ENCODE peak calls at places on chromosomes 6 and 20, in nine cellular contexts. L, W, G, Q, U, S, A, R and Z are unnamed samples.

GRCh38 chr20:59749293-59749680 is 144.9 kb downstream of the PHACTR3 start:
- DNase-seq in U (no peak), A (no peak), Q (no peak), R (no peak), S (no peak), L (no peak), G (no peak), W (no peak), Z (no peak)

GRCh38 chr20:18742841-18743240 is 70.7 kb upstream of the SCP2D1 start:
- DNase-seq in S (no peak), Q (no peak), L (no peak), A (no peak), G (no peak), R (no peak), U (no peak), W (no peak), Z (no peak)

GRCh38 chr6:142071981-142072380 is 60.7 kb upstream of the GJE1 start:
- DNase-seq in L (no peak), R (no peak), G (no peak), A (no peak), W (no peak), Q (no peak), U (no peak), S (no peak), Z (no peak)

GRCh38 chr20:61236677-61237076 is 15.4 kb upstream of the CDH4 start:
- DNase-seq in W (no peak), G (no peak), S (no peak), L (peak; percentile 9), A (no peak), R (no peak), U (no peak), Q (no peak), Z (no peak)

GRCh38 chr20:7637184-7637583 is 303.1 kb downstream of the HAO1 start:
- DNase-seq in G (no peak), U (no peak), S (no peak), W (no peak), A (no peak), Q (no peak), R (no peak), L (no peak), Z (no peak)

GRCh38 chr6:157461000-157461915 is 80.3 kb downstream of the ZDHHC14 start:
- DNase-seq in Q (no peak), A (no peak), W (no peak), U (no peak), G (no peak), R (peak; percentile 34), S (no peak), L (no peak), Z (no peak)

GRCh38 chr20:61566691-61567090 is 314.6 kb downstream of the CDH4 start:
- DNase-seq in L (no peak), W (no peak), U (no peak), R (no peak), S (no peak), A (no peak), Q (no peak), G (no peak), Z (no peak)

GRCh38 chr6:38259736-38260135 is 380.0 kb downstream of the BTBD9 start:
- DNase-seq in W (no peak), Q (no peak), R (no peak), U (no peak), G (no peak), L (no peak), A (no peak), S (no peak), Z (no peak)

GRCh38 chr6:156080371-156080770 is 624.7 kb upstream of the NOX3 start:
- DNase-seq in W (no peak), L (no peak), Q (no peak), G (no peak), R (no peak), A (no peak), S (no peak), U (no peak), Z (no peak)

GRCh38 chr20:7748624-7749023 is 191.6 kb downstream of the HAO1 start:
- DNase-seq in U (no peak), G (no peak), Q (no peak), S (no peak), R (no peak), W (no peak), A (no peak), L (no peak), Z (no peak)

GRCh38 chr6:12246900-12247299 is 43.3 kb upstream of the EDN1 start:
- DNase-seq in Q (no peak), R (no peak), W (no peak), U (no peak), S (no peak), G (no peak), L (no peak), A (no peak), Z (no peak)

GRCh38 chr6:27863962-27864905 is 48.0 kb downstream of the OR2B2 start:
- DNase-seq in S (peak; percentile 64), L (no peak), R (no peak), W (no peak), U (no peak), A (no peak), Q (no peak), G (no peak), Z (no peak)

GRCh38 chr6:167394330-167394729 is 69.4 kb downstream of the TTLL2 start:
- DNase-seq in G (no peak), W (no peak), Q (no peak), S (no peak), L (no peak), R (no peak), A (no peak), U (no peak), Z (peak; percentile 12)